ENCODE peak calls at places on chromosome 19, in seven cellular contexts. One of them, this sample, is unnamed.

GRCh38 chr19:31534231-31534630 is 185.0 kb upstream of the TSHZ3 start:
- DNase-seq in mesothelial cell of epicardium: no peak
- DNase-seq in AG09309: no peak
- DNase-seq in nephron progenitor cell: no peak
- DNase-seq in Peyer's patch: no peak
- DNase-seq in mucosa of descending colon: no peak
- DNase-seq in neural crest cell: no peak
- DNase-seq in this sample: no peak

GRCh38 chr19:46890423-46891170 is 29.8 kb downstream of the ARHGAP35 start:
- DNase-seq in mesothelial cell of epicardium: no peak
- DNase-seq in AG09309: peak; percentile 98
- DNase-seq in nephron progenitor cell: no peak
- DNase-seq in Peyer's patch: peak; percentile 55
- DNase-seq in mucosa of descending colon: peak; percentile 30
- DNase-seq in neural crest cell: no peak
- DNase-seq in this sample: no peak

GRCh38 chr19:2561895-2562294 is 86.0 kb downstream of the GADD45B start:
- DNase-seq in mesothelial cell of epicardium: no peak
- DNase-seq in AG09309: no peak
- DNase-seq in nephron progenitor cell: no peak
- DNase-seq in Peyer's patch: no peak
- DNase-seq in mucosa of descending colon: no peak
- DNase-seq in neural crest cell: no peak
- DNase-seq in this sample: no peak

GRCh38 chr19:55537741-55538111 is 793 bp upstream of the SBK2 start:
- DNase-seq in mesothelial cell of epicardium: no peak
- DNase-seq in AG09309: no peak
- DNase-seq in nephron progenitor cell: no peak
- DNase-seq in Peyer's patch: no peak
- DNase-seq in mucosa of descending colon: no peak
- DNase-seq in neural crest cell: no peak
- DNase-seq in this sample: no peak

GRCh38 chr19:50462970-50463369 is 13.3 kb upstream of the EMC10 start:
- DNase-seq in mesothelial cell of epicardium: no peak
- DNase-seq in AG09309: no peak
- DNase-seq in nephron progenitor cell: no peak
- DNase-seq in Peyer's patch: no peak
- DNase-seq in mucosa of descending colon: no peak
- DNase-seq in neural crest cell: no peak
- DNase-seq in this sample: no peak

GRCh38 chr19:7500811-7501450 is 12.1 kb upstream of the PEX11G start:
- DNase-seq in mesothelial cell of epicardium: peak; percentile 81
- DNase-seq in AG09309: no peak
- DNase-seq in nephron progenitor cell: peak; percentile 83
- DNase-seq in Peyer's patch: peak; percentile 86
- DNase-seq in mucosa of descending colon: peak; percentile 82
- DNase-seq in neural crest cell: peak; percentile 69
- DNase-seq in this sample: peak; percentile 72

GRCh38 chr19:21835429-21835809 is 563 bp downstream of the ZNF43 start:
- DNase-seq in mesothelial cell of epicardium: no peak
- DNase-seq in AG09309: no peak
- DNase-seq in nephron progenitor cell: no peak
- DNase-seq in Peyer's patch: no peak
- DNase-seq in mucosa of descending colon: no peak
- DNase-seq in neural crest cell: no peak
- DNase-seq in this sample: no peak

GRCh38 chr19:4376245-4376990 is 23.9 kb downstream of the SH3GL1 start:
- DNase-seq in mesothelial cell of epicardium: no peak
- DNase-seq in AG09309: no peak
- DNase-seq in nephron progenitor cell: no peak
- DNase-seq in Peyer's patch: no peak
- DNase-seq in mucosa of descending colon: no peak
- DNase-seq in neural crest cell: no peak
- DNase-seq in this sample: no peak

GRCh38 chr19:48842744-48843162 is 6.5 kb upstream of the HSD17B14 start:
- DNase-seq in mesothelial cell of epicardium: peak; percentile 60
- DNase-seq in AG09309: no peak
- DNase-seq in nephron progenitor cell: peak; percentile 70
- DNase-seq in Peyer's patch: no peak
- DNase-seq in mucosa of descending colon: peak; percentile 75
- DNase-seq in neural crest cell: peak; percentile 66
- DNase-seq in this sample: peak; percentile 60

GRCh38 chr19:48845384-48845783 is 9.1 kb upstream of the HSD17B14 start:
- DNase-seq in mesothelial cell of epicardium: no peak
- DNase-seq in AG09309: no peak
- DNase-seq in nephron progenitor cell: no peak
- DNase-seq in Peyer's patch: no peak
- DNase-seq in mucosa of descending colon: no peak
- DNase-seq in neural crest cell: no peak
- DNase-seq in this sample: no peak

GRCh38 chr19:48841571-48841970 is 5.3 kb upstream of the HSD17B14 start:
- DNase-seq in mesothelial cell of epicardium: no peak
- DNase-seq in AG09309: no peak
- DNase-seq in nephron progenitor cell: no peak
- DNase-seq in Peyer's patch: no peak
- DNase-seq in mucosa of descending colon: no peak
- DNase-seq in neural crest cell: no peak
- DNase-seq in this sample: no peak

GRCh38 chr19:48841047-48841446 is 4.8 kb upstream of the HSD17B14 start:
- DNase-seq in mesothelial cell of epicardium: no peak
- DNase-seq in AG09309: no peak
- DNase-seq in nephron progenitor cell: no peak
- DNase-seq in Peyer's patch: no peak
- DNase-seq in mucosa of descending colon: no peak
- DNase-seq in neural crest cell: no peak
- DNase-seq in this sample: no peak

DNA sequence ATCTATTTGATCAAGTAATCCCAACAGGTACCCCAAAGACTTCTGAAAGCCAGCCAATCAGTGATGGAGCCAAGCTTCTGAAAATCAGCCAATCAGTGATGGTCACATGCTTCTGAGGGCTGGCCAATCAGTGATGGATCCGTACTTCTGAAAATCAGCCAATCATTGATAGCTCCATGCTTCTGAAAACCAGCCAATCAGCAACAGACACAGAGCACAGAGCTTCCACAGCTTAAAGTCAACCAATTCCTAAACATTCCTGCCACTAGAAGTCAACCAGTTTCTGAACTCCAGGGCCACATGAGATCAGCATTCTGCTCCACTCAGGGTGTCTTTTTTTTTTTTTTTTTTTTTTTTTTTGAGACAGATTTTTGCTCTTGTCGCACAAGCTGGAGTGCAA is 8.2 kb upstream of the HSD17B14 start:
- DNase-seq in mesothelial cell of epicardium: no peak
- DNase-seq in AG09309: no peak
- DNase-seq in nephron progenitor cell: no peak
- DNase-seq in Peyer's patch: no peak
- DNase-seq in mucosa of descending colon: no peak
- DNase-seq in neural crest cell: no peak
- DNase-seq in this sample: no peak
- TF ChIP-seq CTCF in mesothelial cell of epicardium: no peak
- TF ChIP-seq CTCF in AG09309: peak; percentile 18
- TF ChIP-seq CTCF in nephron progenitor cell: no peak
- TF ChIP-seq CTCF in Peyer's patch: no peak
- TF ChIP-seq CTCF in mucosa of descending colon: no peak
- TF ChIP-seq CTCF in neural crest cell: peak; percentile 34
- TF ChIP-seq CTCF in this sample: no peak

GRCh38 chr19:6199240-6199983 is 63.9 kb downstream of the ACSBG2 start:
- DNase-seq in mesothelial cell of epicardium: peak; percentile 100
- DNase-seq in AG09309: peak; percentile 91
- DNase-seq in nephron progenitor cell: peak; percentile 99
- DNase-seq in Peyer's patch: peak; percentile 99
- DNase-seq in mucosa of descending colon: peak; percentile 98
- DNase-seq in neural crest cell: peak; percentile 98
- DNase-seq in this sample: peak; percentile 99
- TF ChIP-seq CTCF in mesothelial cell of epicardium: no peak
- TF ChIP-seq CTCF in AG09309: peak; percentile 36
- TF ChIP-seq CTCF in nephron progenitor cell: peak; percentile 30
- TF ChIP-seq CTCF in Peyer's patch: peak; percentile 54
- TF ChIP-seq CTCF in mucosa of descending colon: no peak
- TF ChIP-seq CTCF in neural crest cell: peak; percentile 47
- TF ChIP-seq CTCF in this sample: peak; percentile 11

DNA sequence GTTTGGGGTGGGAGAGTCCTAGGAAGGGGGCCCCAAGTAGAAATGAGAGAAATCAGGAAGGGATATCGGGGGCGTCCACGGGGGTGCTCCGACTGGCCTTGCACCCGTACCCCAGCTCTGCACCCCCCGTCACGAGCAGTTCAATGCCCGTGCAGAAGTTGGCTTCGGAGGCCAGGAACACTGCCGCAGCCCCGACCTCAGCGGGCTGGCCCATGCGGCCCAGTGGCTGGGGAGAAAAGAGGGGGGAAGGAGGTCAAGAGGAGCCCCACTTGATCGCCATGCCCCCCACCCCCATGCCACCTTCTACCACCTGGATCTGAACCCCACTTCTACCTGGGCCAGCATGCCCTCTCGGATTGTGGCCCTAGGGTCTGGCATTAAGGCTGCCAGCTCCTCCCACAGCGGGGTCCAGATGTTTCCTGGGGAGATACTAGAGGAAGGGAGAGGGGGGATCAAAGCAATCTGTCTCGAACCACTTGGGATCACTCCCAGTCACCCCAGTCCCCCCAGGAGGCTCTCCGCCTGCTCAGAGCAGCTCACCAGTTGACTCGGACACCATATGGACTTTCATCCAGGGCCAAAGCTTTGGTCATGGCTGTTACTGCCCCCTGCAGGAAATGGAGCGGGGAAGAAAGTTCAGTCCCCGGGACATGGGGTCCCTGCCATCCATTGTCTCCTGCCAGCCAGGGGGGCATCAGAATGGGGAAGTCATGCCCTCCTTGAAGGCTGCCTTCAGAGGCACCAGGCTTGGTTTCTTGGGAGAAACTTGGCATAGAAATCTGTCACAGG is 2.5 kb upstream of the BCAT2 start:
- DNase-seq in mesothelial cell of epicardium: no peak
- DNase-seq in AG09309: no peak
- DNase-seq in nephron progenitor cell: no peak
- DNase-seq in Peyer's patch: no peak
- DNase-seq in mucosa of descending colon: no peak
- DNase-seq in neural crest cell: no peak
- DNase-seq in this sample: no peak
- TF ChIP-seq CTCF in mesothelial cell of epicardium: no peak
- TF ChIP-seq CTCF in AG09309: peak; percentile 16
- TF ChIP-seq CTCF in nephron progenitor cell: no peak
- TF ChIP-seq CTCF in Peyer's patch: no peak
- TF ChIP-seq CTCF in mucosa of descending colon: no peak
- TF ChIP-seq CTCF in neural crest cell: peak; percentile 32
- TF ChIP-seq CTCF in this sample: peak; percentile 17

GRCh38 chr19:35288331-35288730 is 3.6 kb upstream of the MAG start:
- DNase-seq in mesothelial cell of epicardium: no peak
- DNase-seq in AG09309: no peak
- DNase-seq in nephron progenitor cell: no peak
- DNase-seq in Peyer's patch: no peak
- DNase-seq in mucosa of descending colon: no peak
- DNase-seq in neural crest cell: no peak
- DNase-seq in this sample: no peak
- TF ChIP-seq CTCF in mesothelial cell of epicardium: no peak
- TF ChIP-seq CTCF in AG09309: no peak
- TF ChIP-seq CTCF in nephron progenitor cell: no peak
- TF ChIP-seq CTCF in Peyer's patch: no peak
- TF ChIP-seq CTCF in mucosa of descending colon: no peak
- TF ChIP-seq CTCF in neural crest cell: no peak
- TF ChIP-seq CTCF in this sample: no peak

DNA sequence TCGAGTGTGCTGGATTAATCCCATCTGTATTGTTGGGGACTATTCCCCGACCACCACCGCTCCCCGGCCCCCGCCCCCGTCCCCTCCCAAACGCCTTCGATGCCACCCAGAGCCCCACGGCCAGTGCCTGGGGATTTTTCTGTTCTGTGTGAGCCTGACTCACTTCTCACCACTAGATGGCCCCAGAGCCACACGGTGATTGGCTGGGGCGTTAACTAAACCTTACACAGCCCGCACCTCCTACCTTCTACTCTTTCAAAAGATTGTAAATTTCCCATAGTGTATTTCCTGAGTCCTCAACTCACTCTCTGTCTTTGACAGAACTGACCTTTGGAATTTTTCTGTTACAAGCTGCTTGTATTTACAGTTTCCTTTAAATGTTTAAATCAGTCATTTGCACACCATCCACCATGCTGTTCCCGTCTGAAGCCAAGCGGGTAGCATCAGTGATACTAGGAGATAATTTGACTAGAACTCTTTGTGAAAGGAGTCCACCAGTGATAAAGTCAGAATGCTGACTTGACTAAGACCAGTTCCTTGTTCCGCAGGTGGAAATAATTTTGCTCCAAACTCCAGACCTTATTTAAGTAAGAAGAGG is 61.4 kb downstream of the RFX2 start:
- DNase-seq in mesothelial cell of epicardium: peak; percentile 79
- DNase-seq in AG09309: no peak
- DNase-seq in nephron progenitor cell: peak; percentile 82
- DNase-seq in Peyer's patch: peak; percentile 83
- DNase-seq in mucosa of descending colon: peak; percentile 90
- DNase-seq in neural crest cell: peak; percentile 74
- DNase-seq in this sample: peak; percentile 78
- TF ChIP-seq CTCF in mesothelial cell of epicardium: peak; percentile 81
- TF ChIP-seq CTCF in AG09309: peak; percentile 94
- TF ChIP-seq CTCF in nephron progenitor cell: peak; percentile 84
- TF ChIP-seq CTCF in Peyer's patch: peak; percentile 70
- TF ChIP-seq CTCF in mucosa of descending colon: peak; percentile 60
- TF ChIP-seq CTCF in neural crest cell: peak; percentile 87
- TF ChIP-seq CTCF in this sample: peak; percentile 71

GRCh38 chr19:18291019-18291524 is 9.7 kb upstream of the JUND start:
- DNase-seq in mesothelial cell of epicardium: no peak
- DNase-seq in AG09309: no peak
- DNase-seq in nephron progenitor cell: no peak
- DNase-seq in Peyer's patch: no peak
- DNase-seq in mucosa of descending colon: peak; percentile 34
- DNase-seq in neural crest cell: no peak
- DNase-seq in this sample: no peak
- TF ChIP-seq CTCF in mesothelial cell of epicardium: no peak
- TF ChIP-seq CTCF in AG09309: no peak
- TF ChIP-seq CTCF in nephron progenitor cell: no peak
- TF ChIP-seq CTCF in Peyer's patch: no peak
- TF ChIP-seq CTCF in mucosa of descending colon: no peak
- TF ChIP-seq CTCF in neural crest cell: no peak
- TF ChIP-seq CTCF in this sample: no peak

DNA sequence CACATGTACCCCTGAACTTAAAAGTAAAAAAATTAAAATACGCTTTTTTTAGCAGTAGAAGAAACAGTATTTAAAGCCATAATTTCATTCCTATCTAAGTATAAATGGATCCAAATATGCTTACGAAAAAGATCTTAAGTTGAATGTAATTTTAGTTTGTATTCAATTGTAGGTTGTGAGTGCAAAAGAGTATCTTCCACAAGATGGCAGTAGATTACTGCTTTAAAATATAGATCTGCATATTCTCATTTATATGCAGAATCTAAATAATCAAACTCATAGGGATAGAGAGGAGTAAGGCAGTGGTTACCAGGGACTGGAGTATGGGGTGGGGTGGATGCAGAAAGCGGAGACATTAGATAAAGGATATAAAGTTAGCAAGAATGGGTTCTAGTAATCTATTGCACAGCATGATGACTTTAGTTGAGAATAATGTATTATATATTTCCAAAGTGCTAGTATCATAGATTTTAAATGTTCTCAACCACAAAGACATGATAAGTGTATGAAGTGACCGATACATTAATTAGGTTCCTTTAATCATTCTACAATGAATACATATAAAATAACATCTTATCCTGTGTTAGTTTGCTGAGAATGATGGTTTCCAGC is 14.2 kb downstream of the OR7A17 start:
- DNase-seq in mesothelial cell of epicardium: no peak
- DNase-seq in AG09309: no peak
- DNase-seq in nephron progenitor cell: no peak
- DNase-seq in Peyer's patch: no peak
- DNase-seq in mucosa of descending colon: no peak
- DNase-seq in neural crest cell: no peak
- DNase-seq in this sample: no peak
- TF ChIP-seq CTCF in mesothelial cell of epicardium: no peak
- TF ChIP-seq CTCF in AG09309: peak; percentile 48
- TF ChIP-seq CTCF in nephron progenitor cell: peak; percentile 11
- TF ChIP-seq CTCF in Peyer's patch: no peak
- TF ChIP-seq CTCF in mucosa of descending colon: no peak
- TF ChIP-seq CTCF in neural crest cell: peak; percentile 60
- TF ChIP-seq CTCF in this sample: peak; percentile 23

GRCh38 chr19:1241417-1242095 is at the start of gene ATP5F1D:
- DNase-seq in mesothelial cell of epicardium: peak; percentile 85
- DNase-seq in AG09309: peak; percentile 73
- DNase-seq in nephron progenitor cell: peak; percentile 90
- DNase-seq in Peyer's patch: peak; percentile 96
- DNase-seq in mucosa of descending colon: peak; percentile 94
- DNase-seq in neural crest cell: peak; percentile 81
- DNase-seq in this sample: peak; percentile 84
- TF ChIP-seq CTCF in mesothelial cell of epicardium: no peak
- TF ChIP-seq CTCF in AG09309: no peak
- TF ChIP-seq CTCF in nephron progenitor cell: no peak
- TF ChIP-seq CTCF in Peyer's patch: no peak
- TF ChIP-seq CTCF in mucosa of descending colon: no peak
- TF ChIP-seq CTCF in neural crest cell: no peak
- TF ChIP-seq CTCF in this sample: no peak